ENCODE peak calls at places on chromosomes 5 and 9, in five cellular contexts. One of them, this sample, is unnamed. For H3K4me1, the result is how much of the 10 kb centered on the place peaks cover.

GRCh38 chr9:130114741-130115140 is 57.5 kb upstream of the NCS1 start:
- DNase-seq in breast epithelium: no peak
- DNase-seq in stomach: no peak
- DNase-seq in heart left ventricle: no peak
- DNase-seq in right lobe of liver: no peak
- DNase-seq in this sample: no peak

GRCh38 chr5:86500947-86501346 is 116.8 kb upstream of the COX7C start:
- DNase-seq in breast epithelium: no peak
- DNase-seq in stomach: no peak
- DNase-seq in heart left ventricle: no peak
- DNase-seq in right lobe of liver: no peak
- DNase-seq in this sample: no peak

GRCh38 chr9:72041775-72042194 is 18.6 kb downstream of the C9orf57 start:
- DNase-seq in breast epithelium: peak
- DNase-seq in stomach: no peak
- DNase-seq in heart left ventricle: peak
- DNase-seq in right lobe of liver: peak
- DNase-seq in this sample: peak

GRCh38 chr5:171337207-171337562 is 28.1 kb downstream of the TLX3 start:
- DNase-seq in breast epithelium: no peak
- DNase-seq in stomach: no peak
- DNase-seq in heart left ventricle: no peak
- DNase-seq in right lobe of liver: no peak
- DNase-seq in this sample: no peak

GRCh38 chr5:94693043-94693822 is 74.8 kb downstream of the SLF1 start:
- DNase-seq in breast epithelium: no peak
- DNase-seq in stomach: no peak
- DNase-seq in heart left ventricle: no peak
- DNase-seq in right lobe of liver: no peak
- DNase-seq in this sample: no peak

GRCh38 chr5:143576721-143577484 is 173.4 kb upstream of the NR3C1 start:
- DNase-seq in breast epithelium: no peak
- DNase-seq in stomach: no peak
- DNase-seq in heart left ventricle: no peak
- DNase-seq in right lobe of liver: no peak
- DNase-seq in this sample: no peak

GRCh38 chr5:152560508-152561137 is 155.5 kb upstream of the NMUR2 start:
- DNase-seq in breast epithelium: no peak
- DNase-seq in stomach: peak
- DNase-seq in heart left ventricle: peak
- DNase-seq in right lobe of liver: peak
- DNase-seq in this sample: no peak

GRCh38 chr5:37871023-37871815 is 31.4 kb upstream of the GDNF start:
- DNase-seq in breast epithelium: no peak
- DNase-seq in stomach: no peak
- DNase-seq in heart left ventricle: no peak
- DNase-seq in right lobe of liver: no peak
- DNase-seq in this sample: no peak

GRCh38 chr5:60395712-60396329 is 304.1 kb downstream of the DEPDC1B start:
- DNase-seq in breast epithelium: no peak
- DNase-seq in stomach: no peak
- DNase-seq in heart left ventricle: no peak
- DNase-seq in right lobe of liver: no peak
- DNase-seq in this sample: no peak

GRCh38 chr5:75236322-75237316 is at the start of gene ANKRD31:
- DNase-seq in breast epithelium: peak
- DNase-seq in stomach: peak
- DNase-seq in heart left ventricle: peak
- DNase-seq in right lobe of liver: peak
- DNase-seq in this sample: peak
- H3K4me1 ChIP-seq in breast epithelium: under half
- H3K4me1 ChIP-seq in stomach: under half
- H3K4me1 ChIP-seq in heart left ventricle: under half
- H3K4me1 ChIP-seq in right lobe of liver: under half
- H3K4me1 ChIP-seq in this sample: under half

GRCh38 chr5:134127376-134127861 is 12.9 kb downstream of the TCF7 start:
- DNase-seq in breast epithelium: no peak
- DNase-seq in stomach: peak
- DNase-seq in heart left ventricle: peak
- DNase-seq in right lobe of liver: no peak
- DNase-seq in this sample: no peak
- TF ChIP-seq POLR2A in breast epithelium: no peak
- TF ChIP-seq POLR2A in stomach: no peak
- TF ChIP-seq POLR2A in heart left ventricle: no peak
- TF ChIP-seq POLR2A in right lobe of liver: no peak
- TF ChIP-seq POLR2A in this sample: no peak

GRCh38 chr9:96412174-96412913 is 5.8 kb downstream of the ZNF367 start:
- DNase-seq in breast epithelium: no peak
- DNase-seq in stomach: no peak
- DNase-seq in heart left ventricle: no peak
- DNase-seq in right lobe of liver: no peak
- DNase-seq in this sample: no peak
- H3K4me1 ChIP-seq in breast epithelium: under half
- H3K4me1 ChIP-seq in stomach: under half
- H3K4me1 ChIP-seq in heart left ventricle: under half
- H3K4me1 ChIP-seq in right lobe of liver: under half
- H3K4me1 ChIP-seq in this sample: under half

DNA sequence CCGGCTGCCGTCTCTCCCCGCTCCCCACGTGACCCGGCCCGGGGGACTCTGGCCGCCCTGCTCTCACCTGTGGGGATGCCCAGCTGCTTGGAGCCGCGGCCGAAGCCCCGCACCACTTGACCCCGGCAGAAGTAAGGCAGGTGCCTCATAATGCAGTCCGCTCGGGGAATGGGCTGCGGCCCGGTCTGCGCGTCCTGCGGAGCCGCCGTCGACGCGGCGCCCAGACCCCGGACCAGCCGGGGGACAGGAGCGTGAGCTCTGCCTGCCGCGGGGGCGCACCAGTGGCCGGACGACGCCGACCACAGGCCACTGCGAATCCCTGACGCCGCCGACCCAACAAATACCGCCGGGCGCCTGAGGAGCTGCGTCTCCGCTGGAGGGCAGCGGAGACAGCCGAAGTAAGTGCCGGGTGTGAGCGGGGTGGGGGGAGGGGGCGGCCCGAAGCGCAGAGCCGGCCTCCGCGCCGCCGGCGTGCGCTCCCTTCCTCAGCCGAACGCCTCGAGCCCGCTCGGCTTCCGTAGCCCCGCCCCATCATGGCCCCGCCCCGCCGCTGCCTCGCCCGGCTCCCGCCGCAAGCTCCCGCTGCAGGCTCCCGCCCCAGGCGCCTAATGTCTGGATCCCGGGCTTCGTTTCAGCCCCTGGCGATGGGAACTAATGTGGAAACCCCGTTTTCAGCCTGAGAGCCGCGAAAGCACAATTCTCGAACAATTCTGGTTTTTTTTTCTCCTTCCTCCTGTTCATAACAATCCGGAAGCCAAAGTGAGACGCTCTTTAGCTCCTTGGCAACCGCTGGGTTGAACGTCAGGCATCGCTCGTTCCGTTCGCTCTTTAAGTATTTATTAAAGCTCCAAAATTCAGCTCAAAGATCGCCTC is at the start of gene RFK:
- DNase-seq in breast epithelium: peak
- DNase-seq in stomach: peak
- DNase-seq in heart left ventricle: peak
- DNase-seq in right lobe of liver: peak
- DNase-seq in this sample: peak
- TF ChIP-seq POLR2A in breast epithelium: peak
- TF ChIP-seq POLR2A in stomach: no peak
- TF ChIP-seq POLR2A in heart left ventricle: peak
- TF ChIP-seq POLR2A in right lobe of liver: peak
- TF ChIP-seq POLR2A in this sample: peak

GRCh38 chr5:88245241-88245892 is 23.3 kb downstream of the TMEM161B start:
- DNase-seq in breast epithelium: no peak
- DNase-seq in stomach: no peak
- DNase-seq in heart left ventricle: no peak
- DNase-seq in right lobe of liver: no peak
- DNase-seq in this sample: no peak

GRCh38 chr5:88248743-88249540 is 19.7 kb downstream of the TMEM161B start:
- DNase-seq in breast epithelium: no peak
- DNase-seq in stomach: no peak
- DNase-seq in heart left ventricle: no peak
- DNase-seq in right lobe of liver: no peak
- DNase-seq in this sample: no peak

GRCh38 chr5:88248094-88248493 is 20.6 kb downstream of the TMEM161B start:
- DNase-seq in breast epithelium: no peak
- DNase-seq in stomach: no peak
- DNase-seq in heart left ventricle: no peak
- DNase-seq in right lobe of liver: no peak
- DNase-seq in this sample: no peak

GRCh38 chr5:88244686-88245085 is 24.0 kb downstream of the TMEM161B start:
- DNase-seq in breast epithelium: no peak
- DNase-seq in stomach: no peak
- DNase-seq in heart left ventricle: no peak
- DNase-seq in right lobe of liver: no peak
- DNase-seq in this sample: no peak

DNA sequence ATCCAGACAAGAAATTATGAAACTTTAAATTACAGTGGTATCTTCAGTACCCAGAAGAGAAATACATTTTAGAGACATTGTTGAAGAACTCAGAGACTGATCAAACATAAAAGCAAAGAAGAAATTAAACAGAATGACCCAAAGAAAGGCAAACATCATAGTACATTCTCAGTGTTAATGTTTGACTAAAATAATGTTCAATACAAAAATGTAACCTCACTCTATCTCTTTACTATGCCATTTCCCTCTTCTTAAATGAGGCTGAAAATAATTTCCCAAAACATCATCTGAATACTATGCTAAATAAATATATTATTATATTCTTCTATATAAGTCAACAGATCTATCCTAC is 22.8 kb downstream of the TMEM161B start:
- DNase-seq in breast epithelium: no peak
- DNase-seq in stomach: no peak
- DNase-seq in heart left ventricle: no peak
- DNase-seq in right lobe of liver: no peak
- DNase-seq in this sample: no peak
- H3K4me1 ChIP-seq in breast epithelium: under half
- H3K4me1 ChIP-seq in stomach: under half
- H3K4me1 ChIP-seq in heart left ventricle: under half
- H3K4me1 ChIP-seq in right lobe of liver: under half
- H3K4me1 ChIP-seq in this sample: under half

DNA sequence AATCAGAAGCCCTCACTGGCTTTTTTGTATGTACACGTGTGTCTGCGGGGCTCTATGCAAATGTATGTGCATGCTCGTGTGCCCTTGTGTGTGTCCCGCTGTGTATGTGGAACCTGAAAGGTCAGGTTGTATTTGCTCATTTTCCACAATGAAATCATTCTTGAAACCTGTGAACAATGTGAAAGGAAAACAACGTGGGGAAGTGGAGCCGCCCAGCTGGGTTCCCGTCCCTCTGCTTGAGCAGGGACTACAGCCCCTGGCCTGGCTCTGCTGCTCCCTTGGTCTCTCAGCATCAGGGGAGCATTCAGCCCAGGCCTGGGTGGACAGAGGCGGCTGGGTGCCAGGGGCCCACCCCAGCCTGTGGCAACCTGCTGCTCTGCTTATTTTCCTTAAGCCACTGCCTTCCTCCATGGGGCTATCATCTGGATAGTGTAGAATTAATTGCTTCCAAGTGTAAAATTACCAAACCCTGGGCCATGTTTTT is 3.0 kb downstream of the ECSCR start:
- DNase-seq in breast epithelium: no peak
- DNase-seq in stomach: peak
- DNase-seq in heart left ventricle: peak
- DNase-seq in right lobe of liver: no peak
- DNase-seq in this sample: no peak
- TF ChIP-seq POLR2A in breast epithelium: no peak
- TF ChIP-seq POLR2A in stomach: no peak
- TF ChIP-seq POLR2A in heart left ventricle: no peak
- TF ChIP-seq POLR2A in right lobe of liver: no peak
- TF ChIP-seq POLR2A in this sample: no peak

DNA sequence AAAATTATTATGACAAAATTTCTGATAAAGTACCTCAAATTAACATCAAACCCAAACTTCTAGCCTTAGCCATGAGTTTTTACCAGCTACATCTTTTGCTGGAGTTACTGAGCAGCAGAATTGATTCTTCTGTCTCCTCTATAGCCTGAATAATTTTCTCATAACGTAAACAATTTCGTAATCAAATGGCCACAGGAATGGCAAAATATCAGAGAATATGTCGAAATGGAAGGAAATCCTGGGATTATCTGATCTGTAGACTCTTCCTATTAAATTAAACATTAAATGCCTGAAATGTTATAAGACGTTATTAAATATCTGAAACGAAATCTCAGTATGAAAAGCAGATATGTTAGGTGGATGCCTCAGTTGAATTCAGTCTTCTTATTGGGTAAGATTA is 41.1 kb downstream of the LURAP1L start:
- DNase-seq in breast epithelium: no peak
- DNase-seq in stomach: no peak
- DNase-seq in heart left ventricle: no peak
- DNase-seq in right lobe of liver: no peak
- DNase-seq in this sample: no peak
- H3K4me1 ChIP-seq in breast epithelium: under half
- H3K4me1 ChIP-seq in stomach: under half
- H3K4me1 ChIP-seq in heart left ventricle: under half
- H3K4me1 ChIP-seq in right lobe of liver: half or more
- H3K4me1 ChIP-seq in this sample: under half

DNA sequence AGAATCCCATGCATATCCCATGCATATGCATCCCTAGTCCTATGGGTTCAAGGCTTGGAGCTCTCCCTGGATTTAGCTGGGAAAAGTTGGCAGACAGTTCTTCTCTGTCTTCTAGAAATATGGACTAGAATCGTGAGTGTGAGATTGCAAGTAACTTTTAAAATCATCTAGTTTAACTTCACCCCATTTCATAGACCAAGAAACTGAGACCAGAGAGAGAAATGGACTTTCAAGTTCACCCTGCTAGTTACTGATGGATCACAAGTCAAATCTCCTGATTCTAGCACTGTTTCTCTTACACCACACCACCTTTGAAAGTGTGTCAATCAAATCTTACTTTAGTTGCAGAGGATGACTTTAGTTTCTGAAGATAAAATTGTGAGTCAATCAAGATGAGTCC is 13.4 kb downstream of the TGFBI start:
- DNase-seq in breast epithelium: no peak
- DNase-seq in stomach: no peak
- DNase-seq in heart left ventricle: no peak
- DNase-seq in right lobe of liver: no peak
- DNase-seq in this sample: no peak
- TF ChIP-seq POLR2A in breast epithelium: no peak
- TF ChIP-seq POLR2A in stomach: no peak
- TF ChIP-seq POLR2A in heart left ventricle: no peak
- TF ChIP-seq POLR2A in right lobe of liver: no peak
- TF ChIP-seq POLR2A in this sample: no peak